ENCODE peak calls at places on chromosomes 3 and 15, in six cellular contexts. H, S, M, D, Y and F are unnamed samples.

GRCh38 chr3:59839283-59839682 is 789.5 kb upstream of the CFAP20DC start:
- DNase-seq in Y (no peak), D (no peak), S (no peak), H (no peak), M (peak), F (peak)

GRCh38 chr3:112043621-112044201 is 9.2 kb downstream of the TMPRSS7 start:
- DNase-seq in D (peak), M (peak), Y (peak), H (peak), S (peak), F (peak)

GRCh38 chr3:128321418-128321817 is 145.3 kb downstream of the DNAJB8 start:
- DNase-seq in D (no peak), S (no peak), Y (no peak), H (no peak), M (no peak), F (no peak)

GRCh38 chr15:45785897-45786296 is 151.1 kb downstream of the SQOR start:
- DNase-seq in M (no peak), Y (no peak), D (no peak), S (no peak), H (no peak), F (no peak)

GRCh38 chr15:71413419-71413818 is 298.1 kb downstream of the THSD4 start:
- DNase-seq in M (no peak), S (no peak), H (no peak), D (no peak), Y (no peak), F (no peak)

GRCh38 chr3:149618151-149619123 is 39.4 kb downstream of the WWTR1 start:
- DNase-seq in D (no peak), H (no peak), Y (no peak), S (peak), M (no peak), F (no peak)

GRCh38 chr15:39498642-39499041 is 82.2 kb upstream of the THBS1 start:
- DNase-seq in S (no peak), H (no peak), Y (no peak), D (no peak), M (peak), F (no peak)

GRCh38 chr3:189419683-189420082 is 211.5 kb upstream of the TP63 start:
- DNase-seq in S (no peak), M (no peak), H (no peak), D (no peak), Y (no peak), F (no peak)

GRCh38 chr3:23752126-23752525 is 53.6 kb upstream of the UBE2E1 start:
- DNase-seq in D (no peak), S (no peak), Y (no peak), H (no peak), M (no peak), F (no peak)

GRCh38 chr3:55959681-55960080 is 472.6 kb upstream of the WNT5A start:
- DNase-seq in Y (no peak), M (no peak), S (peak), D (no peak), H (no peak), F (no peak)

GRCh38 chr3:40731445-40731844 is 206.7 kb downstream of the ZNF621 start:
- DNase-seq in M (no peak), D (no peak), S (no peak), H (no peak), Y (no peak), F (peak)

GRCh38 chr3:72234394-72234793 is 449.4 kb upstream of the PROK2 start:
- DNase-seq in Y (no peak), H (no peak), M (peak), S (no peak), D (no peak), F (peak)

GRCh38 chr3:182046365-182046764 is 334.6 kb downstream of the SOX2 start:
- DNase-seq in Y (no peak), D (no peak), S (no peak), H (no peak), M (no peak), F (no peak)

GRCh38 chr15:77292924-77293558 is 126.9 kb downstream of the PEAK1 start:
- DNase-seq in Y (no peak), M (no peak), S (no peak), H (no peak), D (no peak), F (no peak)

GRCh38 chr3:25300141-25300540 is 127.9 kb upstream of the RARB start:
- DNase-seq in M (no peak), Y (no peak), S (no peak), H (no peak), D (no peak), F (no peak)

GRCh38 chr15:62847900-62848489 is 194.6 kb upstream of the TPM1 start:
- DNase-seq in S (peak), M (peak), D (peak), H (peak), Y (peak), F (peak)

GRCh38 chr3:193030276-193030675 is 112.6 kb upstream of the MB21D2 start:
- DNase-seq in D (no peak), M (no peak), Y (no peak), S (no peak), H (peak), F (peak)

GRCh38 chr3:161413127-161413854 is 42.0 kb upstream of the SPTSSB start:
- DNase-seq in D (no peak), H (no peak), Y (no peak), M (peak), S (no peak), F (peak)

GRCh38 chr15:83670628-83671027 is 16.7 kb downstream of the ADAMTSL3 start:
- DNase-seq in Y (no peak), M (no peak), S (no peak), D (no peak), H (no peak), F (no peak)

GRCh38 chr3:64174328-64174727 is 50.9 kb downstream of the PRICKLE2 start:
- DNase-seq in H (no peak), Y (no peak), D (no peak), S (no peak), M (no peak), F (no peak)

GRCh38 chr3:42871592-42872196 is 4.0 kb downstream of the CYP8B1 start:
- DNase-seq in D (no peak), Y (no peak), S (no peak), H (no peak), M (no peak), F (no peak)

GRCh38 chr3:149548729-149549065 is 74.2 kb downstream of the TM4SF4 start:
- DNase-seq in D (no peak), H (no peak), Y (no peak), M (no peak), S (no peak), F (no peak)

GRCh38 chr3:160038862-160039562 is 50.4 kb downstream of the IL12A start:
- DNase-seq in Y (peak), S (peak), D (no peak), M (peak), H (no peak), F (no peak)

GRCh38 chr3:144746631-144747030 is 775.0 kb downstream of the DIPK2A start:
- DNase-seq in D (no peak), M (peak), S (no peak), Y (no peak), H (no peak), F (no peak)

GRCh38 chr15:99433026-99433756 is 132.6 kb upstream of the MEF2A start:
- DNase-seq in S (no peak), H (no peak), Y (no peak), M (no peak), D (no peak), F (no peak)

GRCh38 chr3:28835751-28836150 is 445.1 kb upstream of the RBMS3 start:
- DNase-seq in D (no peak), Y (no peak), H (no peak), S (no peak), M (peak), F (peak)

GRCh38 chr3:17478673-17479072 is 263.8 kb downstream of the TBC1D5 start:
- DNase-seq in S (no peak), M (peak), Y (no peak), H (no peak), D (no peak), F (peak)

GRCh38 chr3:77329161-77329560 is 289.3 kb downstream of the ROBO2 start:
- DNase-seq in Y (no peak), S (no peak), D (no peak), M (peak), H (no peak), F (no peak)

GRCh38 chr15:79185199-79185598 is 94.6 kb upstream of the RASGRF1 start:
- DNase-seq in H (no peak), D (no peak), S (no peak), M (no peak), Y (peak), F (no peak)

GRCh38 chr3:182473191-182473710 is 320.1 kb upstream of the ATP11B start:
- DNase-seq in M (no peak), S (no peak), D (no peak), Y (no peak), H (no peak), F (no peak)

GRCh38 chr3:54712539-54712938 is 215.3 kb downstream of the LRTM1 start:
- DNase-seq in M (no peak), D (no peak), S (no peak), Y (no peak), H (no peak), F (no peak)

GRCh38 chr15:82108489-82109078 is 62.8 kb upstream of the MEX3B start:
- DNase-seq in H (no peak), S (no peak), M (peak), Y (peak), D (peak), F (peak)

GRCh38 chr15:76566276-76566675 is 229.7 kb downstream of the ISL2 start:
- DNase-seq in H (no peak), M (peak), S (no peak), D (no peak), Y (no peak), F (peak)